ENCODE peak calls at places on chromosomes 5 and 9, in six cellular contexts. Q, F, O, I, L and N are unnamed samples.
A peak's percentile ranks its signal among the peaks of the same experiment; 100 is the strongest.

GRCh38 chr9:101601904-101602765 is 7.4 kb upstream of the PPP3R2 start:
- DNase-seq in O (peak; percentile 72), I (no peak), L (no peak), Q (peak; percentile 24), F (peak; percentile 67), N (no peak)

GRCh38 chr9:13770956-13771355 is 491.5 kb upstream of the MPDZ start:
- DNase-seq in L (no peak), Q (no peak), F (no peak), O (no peak), I (no peak), N (no peak)

GRCh38 chr5:81080809-81081460 is 120.8 kb downstream of the RASGRF2 start:
- DNase-seq in L (no peak), Q (no peak), F (no peak), O (no peak), I (no peak), N (no peak)

GRCh38 chr9:129576546-129577543 is 44.1 kb downstream of the C9orf50 start:
- DNase-seq in O (no peak), I (peak; percentile 43), F (peak; percentile 76), L (no peak), Q (no peak), N (no peak)

GRCh38 chr5:157689942-157690689 is 18.8 kb downstream of the C5orf52 start:
- DNase-seq in O (no peak), L (peak; percentile 9), Q (no peak), F (no peak), I (no peak), N (no peak)

GRCh38 chr9:117276444-117276843 is 138.4 kb downstream of the ASTN2 start:
- DNase-seq in Q (no peak), I (no peak), O (no peak), F (no peak), L (no peak), N (no peak)

GRCh38 chr9:33946779-33947535 is 101.7 kb downstream of the UBAP2 start:
- DNase-seq in I (no peak), L (no peak), Q (no peak), F (peak; percentile 98), O (peak; percentile 85), N (no peak)

GRCh38 chr5:95238560-95239325 is 46.2 kb downstream of the MCTP1 start:
- DNase-seq in Q (no peak), F (peak; percentile 53), L (no peak), O (peak; percentile 55), I (no peak), N (no peak)

GRCh38 chr9:120755827-120756434 is 37.3 kb downstream of the FBXW2 start:
- DNase-seq in F (peak; percentile 62), I (peak; percentile 59), L (peak; percentile 60), O (peak; percentile 71), Q (peak; percentile 73), N (peak; percentile 62)

GRCh38 chr5:135737701-135738563 is 96.5 kb upstream of the SLC25A48 start:
- DNase-seq in O (no peak), I (no peak), L (no peak), Q (no peak), F (no peak), N (no peak)

GRCh38 chr9:124792257-124792975 is 15.5 kb downstream of the OLFML2A start:
- DNase-seq in L (no peak), O (no peak), Q (no peak), F (no peak), I (no peak), N (no peak)

GRCh38 chr9:124792976-124793594 is 16.2 kb downstream of the OLFML2A start:
- DNase-seq in O (peak; percentile 83), F (no peak), L (no peak), I (peak; percentile 81), Q (no peak), N (no peak)

GRCh38 chr9:124795881-124796415 is 19.0 kb downstream of the OLFML2A start:
- DNase-seq in L (no peak), O (no peak), F (no peak), Q (no peak), I (no peak), N (no peak)

GRCh38 chr9:124797343-124798103 is 20.6 kb downstream of the OLFML2A start:
- DNase-seq in I (peak; percentile 81), L (no peak), F (peak; percentile 44), O (no peak), Q (no peak), N (no peak)

GRCh38 chr9:124794902-124795491 is 18.1 kb downstream of the OLFML2A start:
- DNase-seq in I (no peak), F (no peak), Q (no peak), L (no peak), O (peak; percentile 49), N (no peak)
- TF ChIP-seq CTCF in I (no peak), F (no peak), Q (no peak), L (no peak), O (no peak), N (no peak)

GRCh38 chr5:138568061-138568824 is 7.0 kb downstream of the HSPA9 start:
- DNase-seq in I (no peak), F (no peak), Q (peak; percentile 37), O (peak; percentile 54), L (no peak), N (no peak)
- TF ChIP-seq CTCF in I (no peak), F (no peak), Q (no peak), O (no peak), L (no peak), N (no peak)

DNA sequence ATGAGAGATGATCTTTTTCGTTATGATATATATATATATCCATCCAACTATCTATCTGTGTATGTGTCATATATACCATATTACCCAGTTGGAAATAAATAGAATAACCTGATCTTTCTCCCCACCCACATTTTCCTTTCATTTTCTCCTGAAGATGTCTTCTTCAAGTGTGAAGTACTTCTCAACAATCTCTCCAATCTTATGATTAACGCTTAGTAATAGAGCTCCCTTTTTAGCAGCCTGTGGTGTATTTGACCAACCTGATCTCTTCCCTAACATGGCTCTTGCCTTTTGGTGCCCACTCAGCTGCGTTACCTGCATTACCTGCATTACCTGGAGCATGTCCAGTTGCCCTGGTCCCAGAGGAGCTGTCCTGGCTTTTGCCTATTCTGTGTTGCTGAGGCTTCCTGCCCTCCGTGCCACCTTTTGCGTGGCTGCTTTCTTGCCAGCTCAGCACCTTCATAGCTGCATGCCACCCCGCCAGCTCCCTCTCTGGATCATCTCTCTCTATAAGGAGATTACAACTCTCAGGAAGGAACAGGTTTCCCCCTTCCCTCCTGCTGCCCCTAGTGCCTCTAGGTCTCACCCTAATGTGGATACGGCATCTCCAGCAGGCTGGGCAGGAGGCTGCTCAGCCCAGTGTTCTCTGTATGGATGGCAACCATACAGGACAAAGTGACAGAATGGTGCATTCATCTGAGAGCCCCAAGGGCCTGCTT is 126.6 kb downstream of the GADD45G start:
- DNase-seq in I (no peak), F (no peak), L (no peak), Q (no peak), O (no peak), N (no peak)
- TF ChIP-seq CTCF in I (no peak), F (no peak), L (no peak), Q (no peak), O (no peak), N (no peak)

GRCh38 chr9:22809371-22809770 is 362.7 kb downstream of the DMRTA1 start:
- DNase-seq in O (no peak), F (no peak), Q (no peak), L (no peak), I (no peak), N (no peak)

GRCh38 chr9:22808876-22809275 is 362.3 kb downstream of the DMRTA1 start:
- DNase-seq in Q (no peak), F (no peak), L (no peak), O (no peak), I (no peak), N (no peak)

GRCh38 chr9:22817181-22817580 is 370.6 kb downstream of the DMRTA1 start:
- DNase-seq in F (peak; percentile 37), I (no peak), O (no peak), L (no peak), Q (no peak), N (no peak)

GRCh38 chr9:22815246-22815645 is 368.6 kb downstream of the DMRTA1 start:
- DNase-seq in I (no peak), L (no peak), Q (no peak), F (no peak), O (no peak), N (no peak)

DNA sequence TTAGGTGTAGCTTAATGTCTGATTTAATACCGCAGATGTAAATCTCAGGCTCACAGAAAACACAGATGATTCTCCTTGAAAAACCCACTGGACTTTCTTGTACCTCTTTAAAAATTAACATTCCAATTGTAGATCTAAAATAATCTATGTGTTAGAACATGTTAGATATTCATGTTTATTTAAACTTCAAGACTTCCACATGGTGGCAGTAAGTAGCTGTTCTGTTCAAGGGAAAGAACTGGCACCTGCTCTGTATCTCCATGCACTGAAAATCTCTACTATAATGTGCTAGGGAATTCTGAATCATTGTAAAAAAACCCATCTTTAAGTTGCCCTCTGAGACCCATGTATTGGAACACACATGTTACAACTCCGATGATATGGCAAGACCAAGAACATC is 366.9 kb downstream of the DMRTA1 start:
- DNase-seq in O (peak; percentile 13), I (no peak), L (no peak), F (peak; percentile 59), Q (no peak), N (no peak)
- TF ChIP-seq CTCF in O (no peak), I (no peak), L (no peak), F (peak; percentile 35), Q (peak; percentile 22), N (no peak)

DNA sequence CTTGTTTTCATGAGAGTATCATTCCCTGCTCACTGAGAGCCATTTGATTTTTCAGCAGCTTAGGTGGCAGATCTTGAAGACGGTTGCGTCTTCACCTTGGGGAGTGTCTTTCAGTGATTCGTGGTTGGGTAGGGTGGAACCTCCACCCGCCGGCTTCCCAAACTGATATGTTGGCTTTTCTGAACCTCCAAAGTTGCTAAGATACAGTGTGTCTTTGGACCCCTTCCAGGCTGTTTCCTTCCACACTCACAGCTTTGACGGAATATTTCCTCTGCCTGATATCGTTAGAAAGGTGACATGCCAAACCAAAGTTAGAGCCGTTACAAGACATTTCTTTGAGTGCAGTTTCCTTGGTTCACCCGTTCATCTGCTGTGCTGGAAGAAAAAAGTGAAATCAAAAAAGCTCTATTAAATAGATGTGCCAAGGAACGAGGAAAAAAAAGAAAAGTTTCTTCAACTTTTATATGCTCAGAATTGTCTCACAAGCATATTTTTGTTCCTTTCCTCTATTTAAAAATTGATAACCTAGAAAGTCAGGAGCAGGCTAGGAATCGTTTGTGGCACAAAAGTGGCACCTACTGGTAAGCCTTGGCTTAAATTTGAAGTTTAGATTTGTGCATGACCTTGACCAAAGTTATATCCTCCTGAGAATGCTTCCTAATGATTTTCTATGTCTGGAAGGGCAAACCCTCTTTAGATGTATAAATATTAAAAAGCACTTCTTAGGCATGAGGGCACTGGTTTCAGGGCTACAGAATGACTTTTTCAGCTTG is 270.7 kb upstream of the WWC1 start:
- DNase-seq in O (peak; percentile 31), L (no peak), I (no peak), F (peak; percentile 44), Q (no peak), N (no peak)
- TF ChIP-seq CTCF in O (peak; percentile 59), L (no peak), I (no peak), F (peak; percentile 41), Q (no peak), N (no peak)

GRCh38 chr5:170809551-170809950 is 26.0 kb downstream of the GABRP start:
- DNase-seq in Q (no peak), L (no peak), I (no peak), O (peak; percentile 75), F (peak; percentile 32), N (no peak)
- TF ChIP-seq CTCF in Q (peak; percentile 31), L (no peak), I (no peak), O (peak; percentile 87), F (peak; percentile 28), N (peak; percentile 16)